ENCODE peak calls at places on chromosomes 2 and 18, in seven cellular contexts. M, S, H, Z, T, P and D are unnamed samples.
A peak's percentile ranks its signal among the peaks of the same experiment; 100 is the strongest.

GRCh38 chr2:149799296-149799695 is 211.7 kb upstream of the MMADHC start:
- DNase-seq in P (no peak), M (no peak), S (no peak), T (no peak), Z (peak; percentile 55), H (peak; percentile 19), D (no peak)

GRCh38 chr2:228652366-228652765 is 470.9 kb upstream of the SPHKAP start:
- DNase-seq in S (no peak), T (no peak), P (no peak), H (peak; percentile 17), Z (no peak), M (no peak), D (no peak)

GRCh38 chr18:79394438-79395307 is 1.1 kb upstream of the NFATC1 start:
- DNase-seq in M (peak; percentile 40), H (peak; percentile 27), P (peak; percentile 63), Z (peak; percentile 12), S (no peak), T (no peak), D (no peak)

GRCh38 chr2:97911210-97911921 is 84.4 kb downstream of the TMEM131 start:
- DNase-seq in M (no peak), T (no peak), P (no peak), Z (peak; percentile 49), H (peak; percentile 11), S (no peak), D (no peak)

GRCh38 chr18:22983175-22983574 is 50.0 kb downstream of the RBBP8 start:
- DNase-seq in H (peak; percentile 66), P (no peak), T (no peak), M (no peak), S (no peak), Z (peak; percentile 52), D (peak; percentile 69)

GRCh38 chr2:129002751-129003150 is 684.1 kb upstream of the HS6ST1 start:
- DNase-seq in P (no peak), M (no peak), Z (no peak), T (no peak), H (no peak), S (no peak), D (no peak)

GRCh38 chr2:122565364-122565763 is 809.9 kb downstream of the TSN start:
- DNase-seq in T (no peak), H (no peak), Z (no peak), S (no peak), M (no peak), P (no peak), D (no peak)

GRCh38 chr2:240615830-240616547 is 9.3 kb upstream of the GPR35 start:
- DNase-seq in S (no peak), P (peak; percentile 45), Z (no peak), M (peak; percentile 34), T (no peak), H (no peak), D (no peak)

GRCh38 chr2:205708231-205708631 is 25.9 kb downstream of the NRP2 start:
- DNase-seq in T (no peak), Z (no peak), S (no peak), P (no peak), H (peak; percentile 93), M (no peak), D (no peak)

GRCh38 chr2:37916512-37917082 is 8.5 kb upstream of the RMDN2 start:
- DNase-seq in T (no peak), S (peak; percentile 69), M (peak; percentile 79), H (peak; percentile 95), Z (peak; percentile 97), P (no peak), D (peak; percentile 48)

GRCh38 chr18:76803814-76804213 is 18.5 kb upstream of the ZNF236 start:
- DNase-seq in H (peak; percentile 54), M (no peak), Z (peak; percentile 59), S (no peak), P (peak; percentile 87), T (peak; percentile 67), D (no peak)

GRCh38 chr2:179264238-179265081 is at the start of gene SESTD1:
- DNase-seq in T (peak; percentile 67), S (no peak), P (peak; percentile 87), H (peak; percentile 33), Z (no peak), M (no peak), D (no peak)

GRCh38 chr2:108165750-108166149 is 74.0 kb upstream of the SULT1C3 start:
- DNase-seq in H (no peak), Z (no peak), P (no peak), T (no peak), S (no peak), M (no peak), D (no peak)

GRCh38 chr18:59885579-59886163 is 14.1 kb upstream of the PMAIP1 start:
- DNase-seq in H (peak; percentile 88), M (no peak), T (no peak), P (no peak), S (no peak), Z (peak; percentile 74), D (no peak)

GRCh38 chr18:48085781-48086487 is 155.5 kb upstream of the SMAD2 start:
- DNase-seq in S (no peak), P (peak; percentile 80), Z (peak; percentile 56), T (no peak), H (no peak), M (no peak), D (no peak)

GRCh38 chr2:101962243-101962809 is 29.4 kb upstream of the IL1R2 start:
- DNase-seq in Z (no peak), H (no peak), S (no peak), T (no peak), P (no peak), M (no peak), D (no peak)

GRCh38 chr2:3432067-3432466 is 52.6 kb downstream of the TRAPPC12 start:
- DNase-seq in S (no peak), T (no peak), H (no peak), P (no peak), M (no peak), Z (no peak), D (no peak)

GRCh38 chr2:108538000-108538625 is 3.8 kb downstream of the LIMS1 start:
- DNase-seq in H (no peak), Z (peak; percentile 88), P (no peak), M (no peak), S (no peak), T (no peak), D (no peak)

GRCh38 chr2:223095207-223095606 is 43.2 kb downstream of the KCNE4 start:
- DNase-seq in Z (no peak), P (no peak), S (no peak), M (no peak), T (no peak), H (no peak), D (no peak)

GRCh38 chr18:9827856-9828793 is 57.6 kb upstream of the TXNDC2 start:
- DNase-seq in M (peak; percentile 92), H (peak; percentile 99), S (peak; percentile 77), T (peak; percentile 56), Z (peak; percentile 99), P (peak; percentile 78), D (no peak)

GRCh38 chr18:79964330-79965118 is at the start of gene HSBP1L1:
- DNase-seq in H (no peak), P (peak; percentile 87), S (no peak), T (peak; percentile 87), Z (no peak), M (no peak), D (no peak)

GRCh38 chr2:17800219-17800618 is 16.0 kb upstream of the MSGN1 start:
- DNase-seq in Z (no peak), M (no peak), H (peak; percentile 44), S (no peak), P (no peak), T (no peak), D (no peak)

GRCh38 chr2:218902427-218902826 is 21.8 kb downstream of the WNT10A start:
- DNase-seq in T (no peak), H (no peak), S (no peak), P (no peak), M (no peak), Z (no peak), D (no peak)

GRCh38 chr2:112867701-112868631 is 31.4 kb upstream of the IL1B start:
- DNase-seq in M (no peak), T (no peak), Z (peak; percentile 82), P (no peak), H (no peak), S (no peak), D (peak; percentile 21)
- H3K4me3 ChIP-seq in M (no peak overlapping the region), T (no peak overlapping the region), Z (no peak overlapping the region), P (no peak overlapping the region), H (no peak overlapping the region), S (no peak overlapping the region), D (no peak overlapping the region)

DNA sequence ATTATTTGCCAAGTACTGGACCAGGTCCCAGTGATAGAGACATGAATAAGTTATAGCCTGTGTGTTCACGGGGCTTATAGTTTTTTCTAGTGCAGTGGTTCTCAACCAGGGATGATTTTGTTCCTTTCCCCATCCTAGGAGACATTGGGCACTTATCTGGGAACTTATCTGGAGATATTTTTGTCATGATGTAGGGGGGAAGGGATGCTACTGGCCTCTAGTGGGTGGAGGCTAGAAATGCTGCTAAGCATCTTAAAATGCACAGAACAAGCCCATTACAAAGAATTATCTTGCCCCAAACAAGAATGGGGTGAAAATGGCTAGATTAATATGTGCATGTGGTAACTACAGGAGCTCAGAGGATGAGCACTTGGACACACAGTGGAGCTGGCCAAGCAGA is 75.2 kb downstream of the KLHL29 start:
- DNase-seq in S (peak; percentile 6), H (peak; percentile 39), P (no peak), M (no peak), Z (peak; percentile 42), T (no peak), D (no peak)
- TF ChIP-seq CTCF in S (peak; percentile 72), H (peak; percentile 76), P (peak; percentile 28), M (peak; percentile 62), Z (peak; percentile 58), T (no peak), D (peak; percentile 48)

GRCh38 chr18:63207825-63208224 is 111.7 kb downstream of the BCL2 start:
- DNase-seq in S (no peak), H (no peak), Z (no peak), M (no peak), P (no peak), T (no peak), D (no peak)

GRCh38 chr18:63207154-63207790 is 112.3 kb downstream of the BCL2 start:
- DNase-seq in T (no peak), H (no peak), S (no peak), M (no peak), P (peak; percentile 67), Z (no peak), D (no peak)

GRCh38 chr18:63205791-63206252 is 113.7 kb downstream of the BCL2 start:
- DNase-seq in M (no peak), P (no peak), Z (no peak), S (no peak), H (no peak), T (no peak), D (no peak)

GRCh38 chr18:63208676-63209075 is 110.9 kb downstream of the BCL2 start:
- DNase-seq in S (no peak), H (no peak), T (no peak), M (no peak), P (no peak), Z (no peak), D (no peak)

GRCh38 chr18:63206433-63207153 is 113.0 kb downstream of the BCL2 start:
- DNase-seq in S (no peak), T (no peak), M (no peak), P (no peak), H (no peak), Z (no peak), D (no peak)
- H3K4me3 ChIP-seq in S (no peak overlapping the region), T (no peak overlapping the region), M (no peak overlapping the region), P (no peak overlapping the region), H (no peak overlapping the region), Z (no peak overlapping the region), D (no peak overlapping the region)

GRCh38 chr2:168916329-168916672 is 15.2 kb downstream of the G6PC2 start:
- DNase-seq in S (no peak), H (no peak), Z (no peak), M (no peak), T (no peak), P (no peak), D (no peak)

GRCh38 chr2:168915433-168916328 is 14.6 kb downstream of the G6PC2 start:
- DNase-seq in Z (no peak), S (no peak), H (no peak), T (no peak), M (no peak), P (no peak), D (no peak)

GRCh38 chr2:168920504-168921157 is 19.5 kb downstream of the G6PC2 start:
- DNase-seq in P (no peak), H (peak; percentile 36), T (no peak), Z (peak; percentile 40), M (no peak), S (no peak), D (peak; percentile 14)
- TF ChIP-seq CTCF in P (peak; percentile 74), H (peak; percentile 45), T (no peak), Z (peak; percentile 38), M (peak; percentile 84), S (peak; percentile 58), D (peak; percentile 52)